ENCODE peak calls at places on chromosomes 5 and 9, in six cellular contexts. One of them, this sample, is unnamed.

GRCh38 chr5:344668-345067 is 23.2 kb downstream of the AHRR start:
- DNase-seq in M059J: no peak
- DNase-seq in glomerular endothelial cell: no peak
- DNase-seq in stimulated activated CD8-positive, alpha-beta memory T cell treated with anti-CD3 and anti-CD28 coated beads, Interleukin-12 subunit alpha, Interleukin-12 subunit beta, amount 100 ng/mL, for 1 hour: no peak
- DNase-seq in endodermal cell: no peak
- DNase-seq in Daoy: no peak
- DNase-seq in this sample: no peak

GRCh38 chr5:78597068-78597857 is 51.3 kb downstream of the LHFPL2 start:
- DNase-seq in M059J: peak; percentile 82
- DNase-seq in glomerular endothelial cell: no peak
- DNase-seq in stimulated activated CD8-positive, alpha-beta memory T cell treated with anti-CD3 and anti-CD28 coated beads, Interleukin-12 subunit alpha, Interleukin-12 subunit beta, amount 100 ng/mL, for 1 hour: no peak
- DNase-seq in endodermal cell: no peak
- DNase-seq in Daoy: peak; percentile 62
- DNase-seq in this sample: peak; percentile 72

GRCh38 chr5:14109041-14109747 is 33.9 kb upstream of the TRIO start:
- DNase-seq in M059J: peak; percentile 84
- DNase-seq in glomerular endothelial cell: no peak
- DNase-seq in stimulated activated CD8-positive, alpha-beta memory T cell treated with anti-CD3 and anti-CD28 coated beads, Interleukin-12 subunit alpha, Interleukin-12 subunit beta, amount 100 ng/mL, for 1 hour: no peak
- DNase-seq in endodermal cell: no peak
- DNase-seq in Daoy: peak; percentile 74
- DNase-seq in this sample: peak; percentile 68

GRCh38 chr5:91283899-91284298 is 99.2 kb downstream of the ARRDC3 start:
- DNase-seq in M059J: peak; percentile 95
- DNase-seq in glomerular endothelial cell: no peak
- DNase-seq in stimulated activated CD8-positive, alpha-beta memory T cell treated with anti-CD3 and anti-CD28 coated beads, Interleukin-12 subunit alpha, Interleukin-12 subunit beta, amount 100 ng/mL, for 1 hour: no peak
- DNase-seq in endodermal cell: no peak
- DNase-seq in Daoy: peak; percentile 22
- DNase-seq in this sample: peak; percentile 88

GRCh38 chr9:135419106-135419505 is 60.5 kb upstream of the PPP1R26 start:
- DNase-seq in M059J: no peak
- DNase-seq in glomerular endothelial cell: no peak
- DNase-seq in stimulated activated CD8-positive, alpha-beta memory T cell treated with anti-CD3 and anti-CD28 coated beads, Interleukin-12 subunit alpha, Interleukin-12 subunit beta, amount 100 ng/mL, for 1 hour: no peak
- DNase-seq in endodermal cell: peak; percentile 43
- DNase-seq in Daoy: no peak
- DNase-seq in this sample: no peak

GRCh38 chr9:112168197-112168596 is 6.9 kb downstream of the SUSD1 start:
- DNase-seq in M059J: no peak
- DNase-seq in glomerular endothelial cell: no peak
- DNase-seq in stimulated activated CD8-positive, alpha-beta memory T cell treated with anti-CD3 and anti-CD28 coated beads, Interleukin-12 subunit alpha, Interleukin-12 subunit beta, amount 100 ng/mL, for 1 hour: no peak
- DNase-seq in endodermal cell: no peak
- DNase-seq in Daoy: no peak
- DNase-seq in this sample: no peak

GRCh38 chr5:168076561-168076991 is 214.9 kb upstream of the WWC1 start:
- DNase-seq in M059J: peak; percentile 11
- DNase-seq in glomerular endothelial cell: no peak
- DNase-seq in stimulated activated CD8-positive, alpha-beta memory T cell treated with anti-CD3 and anti-CD28 coated beads, Interleukin-12 subunit alpha, Interleukin-12 subunit beta, amount 100 ng/mL, for 1 hour: no peak
- DNase-seq in endodermal cell: peak; percentile 93
- DNase-seq in Daoy: peak; percentile 35
- DNase-seq in this sample: no peak

GRCh38 chr9:128136816-128137793 is 9.6 kb upstream of the PTGES2 start:
- DNase-seq in M059J: peak; percentile 92
- DNase-seq in glomerular endothelial cell: no peak
- DNase-seq in stimulated activated CD8-positive, alpha-beta memory T cell treated with anti-CD3 and anti-CD28 coated beads, Interleukin-12 subunit alpha, Interleukin-12 subunit beta, amount 100 ng/mL, for 1 hour: no peak
- DNase-seq in endodermal cell: peak; percentile 29
- DNase-seq in Daoy: peak; percentile 85
- DNase-seq in this sample: peak; percentile 95

GRCh38 chr9:123586140-123586735 is 230.2 kb downstream of the CRB2 start:
- DNase-seq in M059J: no peak
- DNase-seq in glomerular endothelial cell: no peak
- DNase-seq in stimulated activated CD8-positive, alpha-beta memory T cell treated with anti-CD3 and anti-CD28 coated beads, Interleukin-12 subunit alpha, Interleukin-12 subunit beta, amount 100 ng/mL, for 1 hour: no peak
- DNase-seq in endodermal cell: no peak
- DNase-seq in Daoy: no peak
- DNase-seq in this sample: no peak

GRCh38 chr9:34127035-34127948 is 794 bp upstream of the DCAF12 start:
- DNase-seq in M059J: no peak
- DNase-seq in glomerular endothelial cell: no peak
- DNase-seq in stimulated activated CD8-positive, alpha-beta memory T cell treated with anti-CD3 and anti-CD28 coated beads, Interleukin-12 subunit alpha, Interleukin-12 subunit beta, amount 100 ng/mL, for 1 hour: no peak
- DNase-seq in endodermal cell: no peak
- DNase-seq in Daoy: no peak
- DNase-seq in this sample: no peak

GRCh38 chr5:139394123-139394653 is 716 bp downstream of the PROB1 start:
- DNase-seq in M059J: no peak
- DNase-seq in glomerular endothelial cell: no peak
- DNase-seq in stimulated activated CD8-positive, alpha-beta memory T cell treated with anti-CD3 and anti-CD28 coated beads, Interleukin-12 subunit alpha, Interleukin-12 subunit beta, amount 100 ng/mL, for 1 hour: no peak
- DNase-seq in endodermal cell: peak; percentile 91
- DNase-seq in Daoy: peak; percentile 54
- DNase-seq in this sample: no peak

GRCh38 chr9:71793386-71794105 is 25.2 kb upstream of the CEMIP2 start:
- DNase-seq in M059J: peak; percentile 85
- DNase-seq in glomerular endothelial cell: no peak
- DNase-seq in stimulated activated CD8-positive, alpha-beta memory T cell treated with anti-CD3 and anti-CD28 coated beads, Interleukin-12 subunit alpha, Interleukin-12 subunit beta, amount 100 ng/mL, for 1 hour: no peak
- DNase-seq in endodermal cell: peak; percentile 82
- DNase-seq in Daoy: no peak
- DNase-seq in this sample: peak; percentile 60

GRCh38 chr9:127250896-127251391 is 13.6 kb upstream of the GARNL3 start:
- DNase-seq in M059J: no peak
- DNase-seq in glomerular endothelial cell: no peak
- DNase-seq in stimulated activated CD8-positive, alpha-beta memory T cell treated with anti-CD3 and anti-CD28 coated beads, Interleukin-12 subunit alpha, Interleukin-12 subunit beta, amount 100 ng/mL, for 1 hour: no peak
- DNase-seq in endodermal cell: no peak
- DNase-seq in Daoy: no peak
- DNase-seq in this sample: no peak

GRCh38 chr9:79482078-79482477 is 89.7 kb upstream of the TLE4 start:
- DNase-seq in M059J: no peak
- DNase-seq in glomerular endothelial cell: no peak
- DNase-seq in stimulated activated CD8-positive, alpha-beta memory T cell treated with anti-CD3 and anti-CD28 coated beads, Interleukin-12 subunit alpha, Interleukin-12 subunit beta, amount 100 ng/mL, for 1 hour: no peak
- DNase-seq in endodermal cell: no peak
- DNase-seq in Daoy: no peak
- DNase-seq in this sample: no peak

GRCh38 chr5:149442563-149443182 is 63.6 kb upstream of the IL17B start:
- DNase-seq in M059J: peak; percentile 75
- DNase-seq in glomerular endothelial cell: no peak
- DNase-seq in stimulated activated CD8-positive, alpha-beta memory T cell treated with anti-CD3 and anti-CD28 coated beads, Interleukin-12 subunit alpha, Interleukin-12 subunit beta, amount 100 ng/mL, for 1 hour: peak; percentile 55
- DNase-seq in endodermal cell: peak; percentile 98
- DNase-seq in Daoy: peak; percentile 83
- DNase-seq in this sample: peak; percentile 69

GRCh38 chr9:85569988-85570387 is 171.8 kb downstream of the AGTPBP1 start:
- DNase-seq in M059J: peak; percentile 61
- DNase-seq in glomerular endothelial cell: no peak
- DNase-seq in stimulated activated CD8-positive, alpha-beta memory T cell treated with anti-CD3 and anti-CD28 coated beads, Interleukin-12 subunit alpha, Interleukin-12 subunit beta, amount 100 ng/mL, for 1 hour: no peak
- DNase-seq in endodermal cell: no peak
- DNase-seq in Daoy: peak; percentile 18
- DNase-seq in this sample: peak; percentile 13

GRCh38 chr5:36138900-36139683 is 12.6 kb downstream of the LMBRD2 start:
- DNase-seq in M059J: no peak
- DNase-seq in glomerular endothelial cell: no peak
- DNase-seq in stimulated activated CD8-positive, alpha-beta memory T cell treated with anti-CD3 and anti-CD28 coated beads, Interleukin-12 subunit alpha, Interleukin-12 subunit beta, amount 100 ng/mL, for 1 hour: no peak
- DNase-seq in endodermal cell: no peak
- DNase-seq in Daoy: no peak
- DNase-seq in this sample: no peak

GRCh38 chr5:58759745-58760144 is 176.9 kb downstream of the RAB3C start:
- DNase-seq in M059J: peak; percentile 38
- DNase-seq in glomerular endothelial cell: no peak
- DNase-seq in stimulated activated CD8-positive, alpha-beta memory T cell treated with anti-CD3 and anti-CD28 coated beads, Interleukin-12 subunit alpha, Interleukin-12 subunit beta, amount 100 ng/mL, for 1 hour: no peak
- DNase-seq in endodermal cell: no peak
- DNase-seq in Daoy: peak; percentile 17
- DNase-seq in this sample: no peak

GRCh38 chr9:71812385-71812784 is 44.1 kb upstream of the CEMIP2 start:
- DNase-seq in M059J: peak; percentile 17
- DNase-seq in glomerular endothelial cell: no peak
- DNase-seq in stimulated activated CD8-positive, alpha-beta memory T cell treated with anti-CD3 and anti-CD28 coated beads, Interleukin-12 subunit alpha, Interleukin-12 subunit beta, amount 100 ng/mL, for 1 hour: no peak
- DNase-seq in endodermal cell: no peak
- DNase-seq in Daoy: no peak
- DNase-seq in this sample: no peak

GRCh38 chr5:40688127-40688756 is 8.5 kb downstream of the PTGER4 start:
- DNase-seq in M059J: peak; percentile 86
- DNase-seq in glomerular endothelial cell: no peak
- DNase-seq in stimulated activated CD8-positive, alpha-beta memory T cell treated with anti-CD3 and anti-CD28 coated beads, Interleukin-12 subunit alpha, Interleukin-12 subunit beta, amount 100 ng/mL, for 1 hour: peak; percentile 86
- DNase-seq in endodermal cell: peak; percentile 94
- DNase-seq in Daoy: peak; percentile 86
- DNase-seq in this sample: peak; percentile 86

GRCh38 chr5:88269222-88269771 is 652 bp upstream of the TMEM161B start:
- DNase-seq in M059J: peak; percentile 57
- DNase-seq in glomerular endothelial cell: no peak
- DNase-seq in stimulated activated CD8-positive, alpha-beta memory T cell treated with anti-CD3 and anti-CD28 coated beads, Interleukin-12 subunit alpha, Interleukin-12 subunit beta, amount 100 ng/mL, for 1 hour: peak; percentile 4
- DNase-seq in endodermal cell: no peak
- DNase-seq in Daoy: peak; percentile 4
- DNase-seq in this sample: no peak

GRCh38 chr9:673966-674526 is 167.5 kb upstream of the DMRT1 start:
- DNase-seq in M059J: no peak
- DNase-seq in glomerular endothelial cell: no peak
- DNase-seq in stimulated activated CD8-positive, alpha-beta memory T cell treated with anti-CD3 and anti-CD28 coated beads, Interleukin-12 subunit alpha, Interleukin-12 subunit beta, amount 100 ng/mL, for 1 hour: no peak
- DNase-seq in endodermal cell: peak; percentile 90
- DNase-seq in Daoy: no peak
- DNase-seq in this sample: no peak

GRCh38 chr5:17037751-17038150 is 101.7 kb upstream of the MYO10 start:
- DNase-seq in M059J: peak; percentile 80
- DNase-seq in glomerular endothelial cell: no peak
- DNase-seq in stimulated activated CD8-positive, alpha-beta memory T cell treated with anti-CD3 and anti-CD28 coated beads, Interleukin-12 subunit alpha, Interleukin-12 subunit beta, amount 100 ng/mL, for 1 hour: no peak
- DNase-seq in endodermal cell: no peak
- DNase-seq in Daoy: peak; percentile 41
- DNase-seq in this sample: peak; percentile 83

GRCh38 chr9:14119694-14120514 is 194.0 kb downstream of the NFIB start:
- DNase-seq in M059J: peak; percentile 63
- DNase-seq in glomerular endothelial cell: no peak
- DNase-seq in stimulated activated CD8-positive, alpha-beta memory T cell treated with anti-CD3 and anti-CD28 coated beads, Interleukin-12 subunit alpha, Interleukin-12 subunit beta, amount 100 ng/mL, for 1 hour: no peak
- DNase-seq in endodermal cell: no peak
- DNase-seq in Daoy: peak; percentile 62
- DNase-seq in this sample: peak; percentile 8

GRCh38 chr5:124952079-124952478 is 205.6 kb upstream of the ZNF608 start:
- DNase-seq in M059J: peak; percentile 83
- DNase-seq in glomerular endothelial cell: no peak
- DNase-seq in stimulated activated CD8-positive, alpha-beta memory T cell treated with anti-CD3 and anti-CD28 coated beads, Interleukin-12 subunit alpha, Interleukin-12 subunit beta, amount 100 ng/mL, for 1 hour: no peak
- DNase-seq in endodermal cell: no peak
- DNase-seq in Daoy: peak; percentile 66
- DNase-seq in this sample: no peak

This sample was measured in A172.